ENCODE peak calls at places on chromosomes 7 and 10, in eight cellular contexts. One of them, this sample, is unnamed.

GRCh38 chr10:131727612-131728011 is 173.2 kb upstream of the PPP2R2D start:
- DNase-seq in sigmoid colon: peak
- DNase-seq in Caco-2: no peak
- DNase-seq in AG04450: no peak
- DNase-seq in RWPE2: no peak
- DNase-seq in MM.1S: no peak
- DNase-seq in GM12878: no peak
- DNase-seq in WTC11: no peak
- DNase-seq in this sample: no peak

GRCh38 chr10:124517931-124518330 is 56.3 kb downstream of the LHPP start:
- DNase-seq in sigmoid colon: peak
- DNase-seq in Caco-2: no peak
- DNase-seq in AG04450: no peak
- DNase-seq in RWPE2: no peak
- DNase-seq in MM.1S: no peak
- DNase-seq in GM12878: no peak
- DNase-seq in WTC11: no peak
- DNase-seq in this sample: no peak

GRCh38 chr7:108875139-108875538 is 305.5 kb downstream of the DNAJB9 start:
- DNase-seq in sigmoid colon: no peak
- DNase-seq in Caco-2: peak
- DNase-seq in AG04450: no peak
- DNase-seq in RWPE2: no peak
- DNase-seq in MM.1S: no peak
- DNase-seq in GM12878: no peak
- DNase-seq in WTC11: peak
- DNase-seq in this sample: no peak

GRCh38 chr7:123747620-123748141 is 1.1 kb downstream of the WASL start:
- DNase-seq in sigmoid colon: peak
- DNase-seq in Caco-2: peak
- DNase-seq in AG04450: peak
- DNase-seq in RWPE2: peak
- DNase-seq in MM.1S: peak
- DNase-seq in GM12878: no peak
- DNase-seq in WTC11: peak
- DNase-seq in this sample: peak

GRCh38 chr10:58475322-58476277 is 37.1 kb upstream of the BICC1 start:
- DNase-seq in sigmoid colon: no peak
- DNase-seq in Caco-2: no peak
- DNase-seq in AG04450: no peak
- DNase-seq in RWPE2: no peak
- DNase-seq in MM.1S: peak
- DNase-seq in GM12878: no peak
- DNase-seq in WTC11: no peak
- DNase-seq in this sample: no peak

GRCh38 chr7:50939026-50939425 is 156.3 kb upstream of the GRB10 start:
- DNase-seq in sigmoid colon: no peak
- DNase-seq in Caco-2: no peak
- DNase-seq in AG04450: no peak
- DNase-seq in RWPE2: no peak
- DNase-seq in MM.1S: no peak
- DNase-seq in GM12878: no peak
- DNase-seq in WTC11: no peak
- DNase-seq in this sample: no peak

GRCh38 chr7:30660331-30661255 is 21.7 kb downstream of the CRHR2 start:
- DNase-seq in sigmoid colon: peak
- DNase-seq in Caco-2: no peak
- DNase-seq in AG04450: no peak
- DNase-seq in RWPE2: peak
- DNase-seq in MM.1S: no peak
- DNase-seq in GM12878: no peak
- DNase-seq in WTC11: no peak
- DNase-seq in this sample: no peak

GRCh38 chr7:99272476-99273045 is at the start of gene MYH16:
- DNase-seq in sigmoid colon: no peak
- DNase-seq in Caco-2: no peak
- DNase-seq in AG04450: no peak
- DNase-seq in RWPE2: no peak
- DNase-seq in MM.1S: no peak
- DNase-seq in GM12878: no peak
- DNase-seq in WTC11: no peak
- DNase-seq in this sample: peak

GRCh38 chr7:157347217-157347904 is 10.6 kb downstream of the DNAJB6 start:
- DNase-seq in sigmoid colon: peak
- DNase-seq in Caco-2: no peak
- DNase-seq in AG04450: peak
- DNase-seq in RWPE2: no peak
- DNase-seq in MM.1S: no peak
- DNase-seq in GM12878: no peak
- DNase-seq in WTC11: no peak
- DNase-seq in this sample: peak

GRCh38 chr10:122504551-122504950 is 43.2 kb downstream of the HTRA1 start:
- DNase-seq in sigmoid colon: peak
- DNase-seq in Caco-2: no peak
- DNase-seq in AG04450: peak
- DNase-seq in RWPE2: no peak
- DNase-seq in MM.1S: no peak
- DNase-seq in GM12878: no peak
- DNase-seq in WTC11: no peak
- DNase-seq in this sample: peak

GRCh38 chr7:128197586-128197985 is 43.5 kb upstream of the LEP start:
- DNase-seq in sigmoid colon: peak
- DNase-seq in Caco-2: no peak
- DNase-seq in AG04450: no peak
- DNase-seq in RWPE2: no peak
- DNase-seq in MM.1S: no peak
- DNase-seq in GM12878: no peak
- DNase-seq in WTC11: no peak
- DNase-seq in this sample: no peak

GRCh38 chr10:112045885-112046284 is 137.7 kb downstream of the GPAM start:
- DNase-seq in sigmoid colon: no peak
- DNase-seq in Caco-2: no peak
- DNase-seq in AG04450: no peak
- DNase-seq in RWPE2: no peak
- DNase-seq in MM.1S: no peak
- DNase-seq in GM12878: no peak
- DNase-seq in WTC11: no peak
- DNase-seq in this sample: no peak

GRCh38 chr10:125878957-125879835 is 1.9 kb downstream of the DHX32 start:
- DNase-seq in sigmoid colon: no peak
- DNase-seq in Caco-2: peak
- DNase-seq in AG04450: peak
- DNase-seq in RWPE2: peak
- DNase-seq in MM.1S: no peak
- DNase-seq in GM12878: no peak
- DNase-seq in WTC11: no peak
- DNase-seq in this sample: peak

GRCh38 chr7:134435161-134435920 is 23.6 kb downstream of the AKR1B1 start:
- DNase-seq in sigmoid colon: no peak
- DNase-seq in Caco-2: peak
- DNase-seq in AG04450: no peak
- DNase-seq in RWPE2: no peak
- DNase-seq in MM.1S: no peak
- DNase-seq in GM12878: no peak
- DNase-seq in WTC11: no peak
- DNase-seq in this sample: no peak

GRCh38 chr10:52105301-52105700 is 208.8 kb upstream of the DKK1 start:
- DNase-seq in sigmoid colon: no peak
- DNase-seq in Caco-2: no peak
- DNase-seq in AG04450: no peak
- DNase-seq in RWPE2: no peak
- DNase-seq in MM.1S: no peak
- DNase-seq in GM12878: no peak
- DNase-seq in WTC11: no peak
- DNase-seq in this sample: no peak

GRCh38 chr10:51654918-51655317 is 44.5 kb downstream of the CSTF2T start:
- DNase-seq in sigmoid colon: no peak
- DNase-seq in Caco-2: no peak
- DNase-seq in AG04450: no peak
- DNase-seq in RWPE2: no peak
- DNase-seq in MM.1S: no peak
- DNase-seq in GM12878: no peak
- DNase-seq in WTC11: no peak
- DNase-seq in this sample: no peak

GRCh38 chr10:95675403-95676116 is 18.2 kb downstream of the TCTN3 start:
- DNase-seq in sigmoid colon: no peak
- DNase-seq in Caco-2: peak
- DNase-seq in AG04450: no peak
- DNase-seq in RWPE2: no peak
- DNase-seq in MM.1S: no peak
- DNase-seq in GM12878: no peak
- DNase-seq in WTC11: no peak
- DNase-seq in this sample: no peak

GRCh38 chr10:88992945-88993537 is 2.4 kb downstream of the FAS start:
- DNase-seq in sigmoid colon: no peak
- DNase-seq in Caco-2: no peak
- DNase-seq in AG04450: no peak
- DNase-seq in RWPE2: no peak
- DNase-seq in MM.1S: no peak
- DNase-seq in GM12878: no peak
- DNase-seq in WTC11: no peak
- DNase-seq in this sample: no peak

GRCh38 chr7:10889266-10889898 is 84.3 kb upstream of the PHF14 start:
- DNase-seq in sigmoid colon: no peak
- DNase-seq in Caco-2: peak
- DNase-seq in AG04450: peak
- DNase-seq in RWPE2: no peak
- DNase-seq in MM.1S: peak
- DNase-seq in GM12878: no peak
- DNase-seq in WTC11: peak
- DNase-seq in this sample: peak

GRCh38 chr10:132644544-132645530 is 107.2 kb downstream of the INPP5A start:
- DNase-seq in sigmoid colon: peak
- DNase-seq in Caco-2: no peak
- DNase-seq in AG04450: no peak
- DNase-seq in RWPE2: peak
- DNase-seq in MM.1S: no peak
- DNase-seq in GM12878: no peak
- DNase-seq in WTC11: no peak
- DNase-seq in this sample: no peak

GRCh38 chr7:123797673-123798526 is 47.1 kb upstream of the HYAL4 start:
- DNase-seq in sigmoid colon: no peak
- DNase-seq in Caco-2: peak
- DNase-seq in AG04450: peak
- DNase-seq in RWPE2: no peak
- DNase-seq in MM.1S: peak
- DNase-seq in GM12878: no peak
- DNase-seq in WTC11: no peak
- DNase-seq in this sample: peak

GRCh38 chr7:139848274-139848673 is 19.2 kb downstream of the TBXAS1 start:
- DNase-seq in sigmoid colon: no peak
- DNase-seq in Caco-2: no peak
- DNase-seq in AG04450: no peak
- DNase-seq in RWPE2: no peak
- DNase-seq in MM.1S: no peak
- DNase-seq in GM12878: no peak
- DNase-seq in WTC11: no peak
- DNase-seq in this sample: no peak
- TF ChIP-seq CTCF in sigmoid colon: no peak
- TF ChIP-seq CTCF in Caco-2: no peak
- TF ChIP-seq CTCF in AG04450: no peak
- TF ChIP-seq CTCF in RWPE2: no peak
- TF ChIP-seq CTCF in MM.1S: no peak
- TF ChIP-seq CTCF in GM12878: no peak
- TF ChIP-seq CTCF in WTC11: no peak
- TF ChIP-seq CTCF in this sample: no peak

GRCh38 chr10:103241262-103242011 is 4.2 kb upstream of the RPEL1 start:
- DNase-seq in sigmoid colon: no peak
- DNase-seq in Caco-2: peak
- DNase-seq in AG04450: no peak
- DNase-seq in RWPE2: peak
- DNase-seq in MM.1S: no peak
- DNase-seq in GM12878: no peak
- DNase-seq in WTC11: no peak
- DNase-seq in this sample: peak

GRCh38 chr10:103244663-103245271 is 920 bp upstream of the RPEL1 start:
- DNase-seq in sigmoid colon: peak
- DNase-seq in Caco-2: peak
- DNase-seq in AG04450: peak
- DNase-seq in RWPE2: no peak
- DNase-seq in MM.1S: peak
- DNase-seq in GM12878: peak
- DNase-seq in WTC11: peak
- DNase-seq in this sample: peak

DNA sequence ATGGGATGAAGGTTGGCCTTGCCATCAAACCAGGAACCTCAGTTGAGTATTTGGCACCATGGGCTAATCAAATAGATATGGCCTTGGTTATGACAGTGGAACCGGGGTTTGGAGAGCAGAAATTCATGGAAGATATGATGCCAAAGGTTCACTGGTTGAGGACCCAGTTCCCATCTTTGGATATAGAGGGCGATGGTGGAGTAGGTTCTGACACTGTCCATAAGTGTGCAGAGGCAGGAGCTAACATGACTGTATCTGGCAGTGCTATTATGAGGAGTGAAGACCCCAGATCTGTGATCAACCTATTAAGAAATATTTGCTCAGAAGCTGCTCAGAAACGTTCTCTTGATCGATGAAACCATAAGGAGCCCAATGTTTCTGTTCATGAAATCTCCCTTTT is 641 bp downstream of the RPEL1 start:
- DNase-seq in sigmoid colon: no peak
- DNase-seq in Caco-2: no peak
- DNase-seq in AG04450: no peak
- DNase-seq in RWPE2: no peak
- DNase-seq in MM.1S: no peak
- DNase-seq in GM12878: no peak
- DNase-seq in WTC11: no peak
- DNase-seq in this sample: no peak
- TF ChIP-seq CTCF in sigmoid colon: no peak
- TF ChIP-seq CTCF in Caco-2: no peak
- TF ChIP-seq CTCF in AG04450: peak
- TF ChIP-seq CTCF in RWPE2: peak
- TF ChIP-seq CTCF in MM.1S: no peak
- TF ChIP-seq CTCF in GM12878: no peak
- TF ChIP-seq CTCF in WTC11: no peak
- TF ChIP-seq CTCF in this sample: no peak

DNA sequence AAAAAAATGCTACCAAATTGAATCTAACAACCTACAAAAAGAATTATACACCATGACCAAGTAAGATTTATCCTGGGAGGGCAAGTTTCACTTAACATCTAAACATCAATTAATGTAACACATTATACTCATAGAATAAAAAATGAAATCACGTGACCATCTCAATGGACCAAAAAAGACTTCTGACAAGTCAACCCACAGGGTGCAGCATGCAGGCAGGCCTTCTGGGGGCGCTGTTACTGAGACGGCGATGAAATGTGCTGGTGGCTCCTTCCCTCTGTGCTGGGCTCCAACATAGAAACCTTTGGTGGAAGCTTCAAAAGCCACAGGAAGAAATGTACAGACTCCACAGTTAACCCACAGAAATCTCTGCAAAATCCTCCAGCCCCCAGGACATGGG is 103.1 kb downstream of the INHBA start:
- DNase-seq in sigmoid colon: no peak
- DNase-seq in Caco-2: peak
- DNase-seq in AG04450: no peak
- DNase-seq in RWPE2: no peak
- DNase-seq in MM.1S: no peak
- DNase-seq in GM12878: no peak
- DNase-seq in WTC11: peak
- DNase-seq in this sample: peak
- TF ChIP-seq CTCF in sigmoid colon: no peak
- TF ChIP-seq CTCF in Caco-2: no peak
- TF ChIP-seq CTCF in AG04450: peak
- TF ChIP-seq CTCF in RWPE2: no peak
- TF ChIP-seq CTCF in MM.1S: no peak
- TF ChIP-seq CTCF in GM12878: no peak
- TF ChIP-seq CTCF in WTC11: peak
- TF ChIP-seq CTCF in this sample: peak

GRCh38 chr10:1368772-1369171 is 312.6 kb downstream of the WDR37 start:
- DNase-seq in sigmoid colon: no peak
- DNase-seq in Caco-2: peak
- DNase-seq in AG04450: no peak
- DNase-seq in RWPE2: no peak
- DNase-seq in MM.1S: no peak
- DNase-seq in GM12878: no peak
- DNase-seq in WTC11: peak
- DNase-seq in this sample: peak
- TF ChIP-seq CTCF in sigmoid colon: no peak
- TF ChIP-seq CTCF in Caco-2: peak
- TF ChIP-seq CTCF in AG04450: no peak
- TF ChIP-seq CTCF in RWPE2: peak
- TF ChIP-seq CTCF in MM.1S: peak
- TF ChIP-seq CTCF in GM12878: peak
- TF ChIP-seq CTCF in WTC11: peak
- TF ChIP-seq CTCF in this sample: no peak

This sample was measured in Calu3.